ENCODE peak calls at places on chromosomes 2 and 18, in nine cellular contexts. A is NCI-H774; H is retina; D is stimulated activated CD4-positive, alpha-beta T cell treated with anti-CD3 and anti-CD28 coated beads, TNF-alpha, amount 100 ng/mL, for 24 hours; W is caudate nucleus; J is IMR-90; G is NCI-H1105; P is esophagus muscularis mucosa; K is H9. N is an unnamed sample.

GRCh38 chr2:232888839-232889529 is 18.9 kb downstream of the SNORC start:
- DNase-seq in A (no peak), H (no peak), D (no peak), W (no peak), J (no peak), G (no peak), P (no peak), K (no peak), N (peak; percentile 5)

GRCh38 chr2:218217366-218218309 is 649 bp downstream of the ARPC2 start:
- DNase-seq in A (no peak), H (peak; percentile 71), D (peak; percentile 49), W (peak; percentile 48), J (peak; percentile 23), G (no peak), P (no peak), K (peak; percentile 36), N (peak; percentile 60)

GRCh38 chr2:77807531-77808215 is 285.5 kb upstream of the LRRTM4 start:
- DNase-seq in A (no peak), H (no peak), D (no peak), W (no peak), J (no peak), G (no peak), P (no peak), K (no peak), N (no peak)

GRCh38 chr2:25821225-25822056 is 56.8 kb downstream of the ASXL2 start:
- DNase-seq in A (no peak), H (no peak), D (no peak), W (no peak), J (peak; percentile 20), G (no peak), P (no peak), K (no peak), N (no peak)

GRCh38 chr2:74845217-74845751 is 11.4 kb downstream of the HK2 start:
- DNase-seq in A (peak; percentile 16), H (no peak), D (no peak), W (no peak), J (peak; percentile 94), G (peak; percentile 60), P (peak; percentile 94), K (peak; percentile 72), N (no peak)

GRCh38 chr2:100902833-100903405 is 83.0 kb downstream of the NPAS2 start:
- DNase-seq in A (no peak), H (no peak), D (no peak), W (no peak), J (peak; percentile 97), G (no peak), P (no peak), K (no peak), N (no peak)

GRCh38 chr2:12486205-12487118 is 230.3 kb upstream of the TRIB2 start:
- DNase-seq in A (no peak), H (no peak), D (no peak), W (no peak), J (peak; percentile 69), G (no peak), P (peak; percentile 87), K (no peak), N (no peak)

GRCh38 chr18:57621252-57621607 is 406 bp downstream of the NARS1 start:
- DNase-seq in A (no peak), H (no peak), D (no peak), W (no peak), J (no peak), G (no peak), P (no peak), K (no peak), N (no peak)

GRCh38 chr2:181197140-181197760 is 216.8 kb downstream of the UBE2E3 start:
- DNase-seq in A (no peak), H (no peak), D (no peak), W (no peak), J (no peak), G (no peak), P (no peak), K (no peak), N (no peak)

GRCh38 chr2:223725494-223725893 is 111.9 kb downstream of the AP1S3 start:
- DNase-seq in A (peak; percentile 46), H (peak; percentile 76), D (no peak), W (peak; percentile 39), J (peak; percentile 99), G (no peak), P (no peak), K (peak; percentile 89), N (peak; percentile 62)

N was measured in glutamatergic neuron.